ENCODE peak calls at places on chromosomes 12 and 14, in ten cellular contexts. D is SK-N-SH treated with all-trans-retinoic acid at 6 μM for 48 hours; M is RWPE2; O is natural killer cell; K is stimulated activated naive B cell treated with anti-CD40 and anti-IgM and Interleukin-4, amounts not matched to agents 10 μg/mL and 1 μg/mL and 100 μg/mL, for 72 hours; S is effector memory CD8-positive, alpha-beta T cell; J is esophagus mucosa; G is CD4-positive, CD25-positive, alpha-beta regulatory T cell; Y is upper lobe of right lung; L is activated CD8-positive, alpha-beta T cell treated with anti-CD3 and anti-CD28 coated beads for 36 hours. F is an unnamed sample.

GRCh38 chr14:103867523-103867953 is 20.2 kb upstream of the PPP1R13B start:
- ATAC-seq in D (peak), O (no peak), K (no peak), Y (peak), S (no peak), M (peak), J (peak), G (no peak), L (no peak), F (peak)

GRCh38 chr12:82688035-82688501 is 1.4 kb downstream of the TMTC2 start:
- ATAC-seq in L (no peak), M (no peak), O (no peak), D (no peak), Y (no peak), G (no peak), K (no peak), J (no peak), S (no peak), F (no peak)

GRCh38 chr14:24322672-24323071 is 11.4 kb downstream of the LTB4R start:
- ATAC-seq in G (no peak), L (no peak), K (no peak), D (no peak), Y (no peak), O (no peak), M (no peak), S (no peak), J (no peak), F (no peak)

GRCh38 chr12:106271575-106272505 is 24.0 kb upstream of the CKAP4 start:
- ATAC-seq in M (no peak), Y (no peak), G (no peak), O (no peak), K (no peak), J (peak), L (no peak), D (no peak), S (no peak), F (no peak)

GRCh38 chr12:103680591-103681065 is 93.6 kb downstream of the STAB2 start:
- ATAC-seq in Y (peak), J (no peak), O (no peak), S (no peak), K (no peak), G (no peak), D (no peak), M (no peak), L (no peak), F (peak)

GRCh38 chr12:98686603-98687002 is 41.5 kb downstream of the APAF1 start:
- ATAC-seq in J (no peak), M (no peak), K (no peak), O (no peak), S (no peak), L (no peak), G (no peak), Y (no peak), D (no peak), F (no peak)

GRCh38 chr14:102932484-102933248 is 10.2 kb downstream of the AMN start:
- ATAC-seq in G (no peak), J (no peak), M (no peak), S (no peak), D (no peak), Y (no peak), K (no peak), O (no peak), L (no peak), F (no peak)

GRCh38 chr14:36553650-36554260 is 28.7 kb downstream of the NKX2-8 start:
- ATAC-seq in L (peak), O (no peak), S (no peak), Y (peak), G (no peak), D (peak), J (peak), K (peak), M (peak), F (no peak)

GRCh38 chr14:69619007-69619406 is 7.6 kb downstream of the SUSD6 start:
- ATAC-seq in L (peak), S (no peak), Y (no peak), J (no peak), K (no peak), M (no peak), G (no peak), D (no peak), O (no peak), F (no peak)

GRCh38 chr12:87812711-87813110 is 216.5 kb downstream of the C12orf50 start:
- ATAC-seq in J (no peak), L (no peak), O (no peak), D (no peak), M (no peak), Y (no peak), S (no peak), K (no peak), G (no peak), F (no peak)

GRCh38 chr14:93135399-93135798 is 19.7 kb upstream of the ITPK1 start:
- ATAC-seq in K (no peak), S (no peak), M (no peak), D (no peak), Y (no peak), L (no peak), J (no peak), G (no peak), O (no peak), F (no peak)

GRCh38 chr12:50302686-50303085 is 19.4 kb upstream of the LIMA1 start:
- ATAC-seq in O (no peak), Y (no peak), D (peak), L (no peak), K (no peak), J (no peak), S (no peak), G (no peak), M (no peak), F (no peak)

GRCh38 chr12:46459111-46459510 is 86.5 kb upstream of the SLC38A2 start:
- ATAC-seq in G (peak), J (no peak), M (no peak), Y (no peak), K (peak), D (no peak), S (peak), L (peak), O (peak), F (no peak)

GRCh38 chr12:65195387-65196055 is 26.1 kb downstream of the LEMD3 start:
- ATAC-seq in K (no peak), L (no peak), Y (no peak), G (no peak), M (no peak), O (no peak), J (peak), S (no peak), D (no peak), F (no peak)

GRCh38 chr12:68821357-68822188 is 13.6 kb downstream of the MDM2 start:
- ATAC-seq in D (no peak), M (no peak), S (no peak), G (no peak), J (no peak), K (peak), L (peak), Y (no peak), O (no peak), F (no peak)

GRCh38 chr14:106846218-106846617 is 1319.8 kb downstream of the TMEM121 start:
- ATAC-seq in M (no peak), O (no peak), J (no peak), S (no peak), L (no peak), Y (peak), K (no peak), G (no peak), D (no peak), F (no peak)

GRCh38 chr14:52873694-52874093 is 77.2 kb downstream of the FERMT2 start:
- ATAC-seq in M (peak), J (peak), L (no peak), K (no peak), S (no peak), Y (peak), O (no peak), G (no peak), D (no peak), F (peak)

GRCh38 chr12:96352161-96352835 is 47.9 kb downstream of the CDK17 start:
- ATAC-seq in K (peak), S (peak), G (no peak), M (no peak), O (peak), Y (peak), J (no peak), D (no peak), L (peak), F (peak)

GRCh38 chr14:79021756-79022155 is 851.6 kb downstream of the NRXN3 start:
- ATAC-seq in J (no peak), M (no peak), O (no peak), G (no peak), K (no peak), L (no peak), S (no peak), D (no peak), Y (no peak), F (no peak)

GRCh38 chr12:40907115-40907521 is 214.9 kb downstream of the CNTN1 start:
- ATAC-seq in L (peak), G (no peak), J (peak), S (no peak), O (no peak), M (peak), Y (peak), K (no peak), D (no peak), F (no peak)

GRCh38 chr12:12282761-12283160 is 15.9 kb upstream of the LRP6 start:
- ATAC-seq in Y (no peak), D (peak), L (no peak), O (no peak), K (no peak), G (no peak), J (peak), S (no peak), M (peak), F (no peak)

GRCh38 chr12:40921563-40922163 is 229.4 kb downstream of the CNTN1 start:
- ATAC-seq in K (no peak), M (no peak), S (no peak), L (no peak), D (no peak), G (no peak), O (no peak), Y (no peak), J (no peak), F (no peak)

GRCh38 chr14:69684461-69685183 is 73.2 kb downstream of the SUSD6 start:
- ATAC-seq in Y (peak), L (peak), S (no peak), J (no peak), O (no peak), M (peak), K (peak), G (no peak), D (no peak), F (no peak)

GRCh38 chr12:3363608-3364007 is 127.4 kb upstream of the PRMT8 start:
- ATAC-seq in D (no peak), J (no peak), S (peak), K (peak), Y (peak), L (peak), O (peak), G (no peak), M (no peak), F (peak)

GRCh38 chr12:47868041-47868440 is 36.8 kb downstream of the VDR start:
- ATAC-seq in S (no peak), G (no peak), M (no peak), O (no peak), L (no peak), Y (no peak), J (no peak), D (no peak), K (peak), F (no peak)

GRCh38 chr14:93042968-93043940 is 72.5 kb downstream of the ITPK1 start:
- ATAC-seq in S (no peak), K (no peak), D (peak), L (peak), O (peak), M (peak), G (no peak), J (peak), Y (peak), F (peak)

GRCh38 chr14:103891667-103892215 is 36.5 kb upstream of the TDRD9 start:
- ATAC-seq in J (no peak), L (no peak), Y (no peak), O (no peak), K (no peak), D (no peak), M (no peak), S (no peak), G (no peak), F (no peak)

GRCh38 chr12:19893514-19893913 is 454.2 kb downstream of the AEBP2 start:
- ATAC-seq in D (peak), O (no peak), Y (peak), S (no peak), M (no peak), J (no peak), L (no peak), K (no peak), G (no peak), F (no peak)

GRCh38 chr14:100820945-100821344 is 5.0 kb upstream of the MEG3 start:
- ATAC-seq in J (no peak), S (no peak), K (no peak), L (no peak), D (no peak), G (no peak), O (no peak), Y (no peak), M (peak), F (no peak)